ENCODE peak calls at places on chromosomes 12 and 14, in nine cellular contexts. N is Peyer's patch, T is A549, Y is gastrocnemius medialis, X is heart left ventricle, K is K562, D is adrenal gland, Q is thyroid gland, E is IMR-90. O is an unnamed sample.

GRCh38 chr12:107477018-107477417 is 208.6 kb upstream of the PWP1 start:
- DNase-seq in N (no peak), T (no peak), Y (no peak), X (no peak), K (no peak), D (no peak), Q (no peak), E (no peak), O (no peak)

GRCh38 chr14:105852378-105853088 is 326.1 kb downstream of the TMEM121 start:
- DNase-seq in N (peak), T (no peak), Y (no peak), X (peak), K (no peak), D (no peak), Q (no peak), E (no peak), O (no peak)

GRCh38 chr12:101181776-101182175 is 28.3 kb downstream of the SLC5A8 start:
- DNase-seq in N (no peak), T (no peak), Y (no peak), X (no peak), K (no peak), D (no peak), Q (no peak), E (no peak), O (no peak)

GRCh38 chr12:85448548-85449139 is 168.6 kb downstream of the ALX1 start:
- DNase-seq in N (no peak), T (no peak), Y (no peak), X (no peak), K (no peak), D (no peak), Q (no peak), E (peak), O (no peak)

GRCh38 chr14:90521121-90521929 is 124.5 kb downstream of the CALM1 start:
- DNase-seq in N (peak), T (no peak), Y (no peak), X (no peak), K (no peak), D (peak), Q (peak), E (no peak), O (no peak)

GRCh38 chr14:90288646-90289355 is 32.4 kb downstream of the PSMC1 start:
- DNase-seq in N (no peak), T (no peak), Y (no peak), X (no peak), K (no peak), D (no peak), Q (no peak), E (peak), O (peak)

GRCh38 chr14:94654071-94654974 is 42.1 kb downstream of the SERPINA3 start:
- DNase-seq in N (no peak), T (no peak), Y (no peak), X (no peak), K (no peak), D (peak), Q (no peak), E (peak), O (no peak)

GRCh38 chr12:13000616-13000934 is 510 bp upstream of the HEBP1 start:
- DNase-seq in N (no peak), T (peak), Y (no peak), X (no peak), K (no peak), D (no peak), Q (peak), E (no peak), O (no peak)

GRCh38 chr12:89162704-89163261 is 189.5 kb downstream of the DUSP6 start:
- DNase-seq in N (no peak), T (peak), Y (peak), X (peak), K (no peak), D (peak), Q (peak), E (peak), O (peak)

GRCh38 chr14:25009891-25010290 is 40.1 kb downstream of the STXBP6 start:
- DNase-seq in N (no peak), T (no peak), Y (no peak), X (no peak), K (no peak), D (no peak), Q (no peak), E (peak), O (no peak)

GRCh38 chr14:30906752-30907658 is 32.6 kb downstream of the COCH start:
- DNase-seq in N (no peak), T (no peak), Y (no peak), X (no peak), K (no peak), D (no peak), Q (no peak), E (peak), O (no peak)

GRCh38 chr12:59401862-59402261 is 194.0 kb upstream of the SLC16A7 start:
- DNase-seq in N (no peak), T (no peak), Y (no peak), X (no peak), K (no peak), D (no peak), Q (no peak), E (no peak), O (no peak)

GRCh38 chr12:59600174-59600573 is 4.3 kb downstream of the SLC16A7 start:
- DNase-seq in N (no peak), T (no peak), Y (no peak), X (no peak), K (no peak), D (no peak), Q (no peak), E (peak), O (no peak)

GRCh38 chr14:29518335-29518734 is 409.3 kb downstream of the PRKD1 start:
- DNase-seq in N (no peak), T (no peak), Y (no peak), X (no peak), K (no peak), D (no peak), Q (no peak), E (peak), O (no peak)

GRCh38 chr14:34711808-34712712 is 2.3 kb downstream of the CFL2 start:
- DNase-seq in N (no peak), T (no peak), Y (no peak), X (no peak), K (no peak), D (no peak), Q (no peak), E (no peak), O (no peak)

GRCh38 chr14:34714320-34715107 is at the start of gene CFL2:
- DNase-seq in N (peak), T (peak), Y (peak), X (peak), K (peak), D (peak), Q (peak), E (peak), O (peak)

GRCh38 chr14:34713122-34713680 is 1.2 kb downstream of the CFL2 start:
- DNase-seq in N (no peak), T (no peak), Y (no peak), X (no peak), K (peak), D (no peak), Q (no peak), E (no peak), O (no peak)

GRCh38 chr14:34715108-34715863 is 893 bp upstream of the CFL2 start:
- DNase-seq in N (no peak), T (no peak), Y (no peak), X (no peak), K (no peak), D (no peak), Q (no peak), E (no peak), O (no peak)

DNA sequence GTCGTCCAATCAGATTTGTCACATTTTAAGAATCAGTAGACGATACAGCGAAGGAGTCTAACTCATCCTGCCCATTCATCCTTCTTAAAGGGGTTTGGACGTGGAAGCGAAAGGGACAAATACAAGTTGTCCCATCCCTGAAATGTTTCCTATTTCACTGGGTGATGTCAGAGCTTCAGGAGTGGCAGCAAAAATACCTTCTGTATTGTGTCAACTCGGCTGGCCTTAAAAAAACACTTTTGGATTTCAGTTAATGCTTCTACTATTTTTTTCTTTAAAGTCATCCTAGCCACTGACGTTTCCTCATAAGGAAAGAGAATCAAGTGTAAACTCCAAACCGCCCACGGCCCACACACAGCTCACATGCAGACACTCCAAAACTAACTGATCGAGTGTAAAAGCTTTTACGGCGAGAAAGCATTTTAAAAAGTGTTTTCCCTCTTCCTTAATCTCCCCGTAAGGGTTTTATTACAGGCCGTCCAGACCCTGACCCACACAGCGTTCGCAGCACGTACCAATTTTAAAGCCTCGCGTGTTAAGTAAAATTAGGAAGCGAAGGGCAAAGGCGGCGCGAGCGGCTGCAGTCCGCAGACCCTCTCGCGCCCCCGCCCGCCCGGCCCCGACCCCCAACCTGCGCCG is 593 bp downstream of the CFL2 start:
- DNase-seq in N (no peak), T (no peak), Y (peak), X (no peak), K (peak), D (peak), Q (peak), E (peak), O (no peak)
- TF ChIP-seq POLR2A in N (no peak), T (no peak), Y (peak), X (peak), K (no peak), D (no peak), Q (no peak), E (peak), O (no peak)

DNA sequence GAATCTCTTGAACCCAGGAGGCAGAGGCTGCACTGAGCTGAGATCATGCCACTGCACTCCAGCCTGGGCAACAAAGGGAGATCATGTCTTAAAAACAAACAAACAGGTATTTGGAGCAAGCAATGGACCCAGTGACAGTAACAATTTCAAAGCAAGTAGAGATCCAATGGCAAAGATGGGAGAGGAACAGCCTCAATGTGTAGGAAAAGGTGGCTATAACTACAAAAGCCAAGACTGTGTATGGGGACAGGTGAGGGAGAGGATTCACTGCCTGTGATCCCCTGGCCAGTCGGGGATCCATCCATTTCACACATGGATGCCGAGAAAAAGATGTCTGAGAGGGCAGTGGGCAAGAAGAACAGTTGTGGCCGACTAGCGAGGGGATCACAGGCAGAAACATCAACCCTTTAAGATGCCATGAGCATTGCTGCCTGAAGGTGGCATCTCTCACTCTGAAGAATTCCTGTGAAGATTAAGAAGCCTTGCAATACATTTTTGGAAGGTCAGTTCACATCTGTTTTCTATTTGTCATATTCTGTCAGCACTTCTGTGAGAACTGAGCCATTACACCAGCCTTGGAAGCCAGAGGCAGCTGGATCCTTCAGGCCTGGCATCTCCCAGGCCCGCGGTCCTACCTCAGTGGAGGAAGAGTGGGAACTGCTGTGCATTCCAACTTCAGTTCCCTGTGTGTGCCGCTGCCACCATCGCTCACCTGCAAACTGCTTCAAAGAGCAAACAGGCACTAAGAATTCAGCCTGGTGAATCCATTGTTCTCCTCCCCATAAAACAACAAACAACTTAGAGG is 54.5 kb upstream of the FRS2 start:
- DNase-seq in N (no peak), T (peak), Y (peak), X (peak), K (peak), D (peak), Q (peak), E (peak), O (peak)
- H3K4me3 ChIP-seq in N (no peak), T (no peak), Y (no peak), X (no peak), K (no peak), D (no peak), Q (no peak), E (no peak), O (no peak)

GRCh38 chr12:23949212-23950010 is at the start of gene SOX5:
- DNase-seq in N (no peak), T (no peak), Y (no peak), X (peak), K (peak), D (peak), Q (peak), E (peak), O (no peak)
- TF ChIP-seq CTCF in N (peak), T (no peak), Y (no peak), X (no peak), K (no peak), D (no peak), Q (peak), E (no peak), O (no peak)

GRCh38 chr12:104478396-104479140 is 21.8 kb downstream of the CHST11 start:
- DNase-seq in N (no peak), T (no peak), Y (no peak), X (no peak), K (no peak), D (no peak), Q (no peak), E (no peak), O (no peak)
- TF ChIP-seq POLR2A in N (peak), T (no peak), Y (no peak), X (no peak), K (no peak), D (no peak), Q (no peak), E (no peak), O (no peak)

GRCh38 chr12:131164096-131164872 is 210.6 kb downstream of the ADGRD1 start:
- DNase-seq in N (no peak), T (no peak), Y (no peak), X (no peak), K (peak), D (no peak), Q (no peak), E (no peak), O (no peak)
- H3K4me3 ChIP-seq in N (no peak), T (no peak), Y (no peak), X (no peak), K (no peak), D (no peak), Q (no peak), E (no peak), O (no peak)

DNA sequence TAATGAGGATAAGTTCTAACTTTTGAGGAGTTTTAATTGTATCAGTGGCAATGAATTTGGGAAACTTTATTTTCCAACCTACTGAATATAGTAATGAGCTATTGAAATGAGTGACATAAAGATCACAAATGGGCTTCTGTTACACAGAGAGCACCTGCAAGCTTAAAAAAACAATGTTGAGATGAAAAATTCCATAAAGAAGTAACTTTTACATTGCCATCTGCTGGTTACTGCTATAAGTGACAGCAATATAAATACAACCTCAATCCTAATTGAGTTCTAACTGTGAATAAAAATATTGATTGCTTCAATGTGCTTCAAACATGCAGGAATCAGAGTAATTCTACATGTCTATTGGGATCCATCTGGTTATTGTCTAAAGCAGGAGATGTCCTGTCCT is 14.2 kb downstream of the WIF1 start:
- DNase-seq in N (no peak), T (peak), Y (no peak), X (no peak), K (no peak), D (no peak), Q (no peak), E (peak), O (no peak)
- TF ChIP-seq CTCF in N (peak), T (peak), Y (no peak), X (peak), K (no peak), D (peak), Q (no peak), E (peak), O (no peak)

DNA sequence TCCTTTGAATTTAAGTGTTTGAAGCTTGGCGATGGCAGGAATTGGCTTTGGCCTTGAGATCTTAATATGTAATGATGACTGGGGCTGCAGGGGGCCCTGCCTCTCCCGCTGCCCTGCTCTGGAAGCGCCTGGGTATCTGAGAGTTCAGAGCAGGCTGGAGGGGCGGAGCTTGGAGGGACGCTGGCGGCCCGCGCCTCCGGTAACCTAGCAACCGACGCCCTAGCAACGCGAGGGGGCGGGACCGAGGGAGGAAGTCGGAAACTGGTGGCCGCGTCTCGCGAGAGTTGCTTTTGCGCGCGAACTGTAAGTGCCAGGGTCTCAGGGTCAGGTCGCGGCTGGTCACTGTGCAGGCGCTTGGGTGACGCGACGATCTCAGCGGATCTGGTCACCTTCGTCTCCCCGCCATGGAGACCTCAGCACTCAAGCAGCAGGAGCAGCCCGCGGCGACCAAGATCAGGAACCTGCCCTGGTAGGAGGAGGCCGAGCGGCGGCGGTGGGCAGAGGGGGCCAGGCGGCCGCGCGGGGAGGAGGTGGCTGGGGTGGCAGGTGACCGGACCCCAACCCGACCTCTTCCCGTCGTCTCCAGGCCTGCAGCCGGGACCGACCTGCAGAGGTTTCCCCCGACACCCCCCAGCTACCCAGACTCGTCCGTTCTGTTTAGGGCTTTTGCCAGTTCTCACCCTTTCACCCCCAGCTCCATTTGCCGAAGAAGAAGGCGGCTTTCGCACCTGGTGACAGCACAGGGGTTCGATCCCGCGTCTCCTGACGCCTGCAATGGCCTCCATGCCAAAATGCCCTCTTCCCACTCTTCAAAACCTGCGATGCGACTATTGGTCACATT is at the start of gene RFC5:
- DNase-seq in N (peak), T (peak), Y (peak), X (peak), K (peak), D (peak), Q (peak), E (peak), O (peak)
- TF ChIP-seq POLR2A in N (no peak), T (peak), Y (no peak), X (peak), K (peak), D (no peak), Q (no peak), E (no peak), O (no peak)

DNA sequence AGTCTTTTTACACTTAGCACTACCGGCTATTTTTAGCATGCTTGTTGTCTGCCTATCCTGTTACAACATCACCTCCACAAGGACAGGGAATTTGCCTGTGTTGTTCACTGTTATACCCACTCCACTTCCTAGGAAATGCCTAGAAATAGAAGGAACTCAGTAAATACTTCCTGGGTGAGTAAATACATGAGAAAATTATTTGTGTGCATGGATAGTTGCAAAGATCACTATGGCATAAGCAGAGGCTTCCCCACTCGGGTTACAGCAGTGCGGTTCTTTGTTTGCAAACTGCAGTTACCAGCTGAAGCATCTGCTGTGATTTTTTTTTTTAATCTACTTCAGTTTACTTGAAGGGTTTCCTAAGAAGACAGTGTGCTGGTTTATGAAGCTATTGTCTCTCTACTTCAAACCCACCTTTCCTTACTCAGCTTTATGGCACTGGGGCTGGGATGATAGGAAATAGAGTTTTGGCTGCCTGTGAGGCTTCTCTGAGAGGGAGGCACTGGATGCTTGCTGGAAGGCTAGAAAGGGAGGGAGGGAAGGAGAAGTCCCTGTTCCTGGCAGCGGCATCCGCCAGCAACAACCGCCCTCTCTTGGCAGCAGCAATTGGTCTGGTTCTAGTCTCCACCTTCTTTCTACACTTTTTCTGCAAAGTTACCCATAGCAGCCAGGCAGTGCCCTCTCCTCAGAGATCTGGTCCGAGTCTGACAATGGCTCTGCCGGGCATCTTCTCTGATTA is 29.1 kb downstream of the PDE6H start:
- DNase-seq in N (no peak), T (no peak), Y (peak), X (peak), K (no peak), D (no peak), Q (peak), E (peak), O (peak)
- H3K4me3 ChIP-seq in N (no peak), T (no peak), Y (peak), X (no peak), K (no peak), D (no peak), Q (no peak), E (no peak), O (no peak)

DNA sequence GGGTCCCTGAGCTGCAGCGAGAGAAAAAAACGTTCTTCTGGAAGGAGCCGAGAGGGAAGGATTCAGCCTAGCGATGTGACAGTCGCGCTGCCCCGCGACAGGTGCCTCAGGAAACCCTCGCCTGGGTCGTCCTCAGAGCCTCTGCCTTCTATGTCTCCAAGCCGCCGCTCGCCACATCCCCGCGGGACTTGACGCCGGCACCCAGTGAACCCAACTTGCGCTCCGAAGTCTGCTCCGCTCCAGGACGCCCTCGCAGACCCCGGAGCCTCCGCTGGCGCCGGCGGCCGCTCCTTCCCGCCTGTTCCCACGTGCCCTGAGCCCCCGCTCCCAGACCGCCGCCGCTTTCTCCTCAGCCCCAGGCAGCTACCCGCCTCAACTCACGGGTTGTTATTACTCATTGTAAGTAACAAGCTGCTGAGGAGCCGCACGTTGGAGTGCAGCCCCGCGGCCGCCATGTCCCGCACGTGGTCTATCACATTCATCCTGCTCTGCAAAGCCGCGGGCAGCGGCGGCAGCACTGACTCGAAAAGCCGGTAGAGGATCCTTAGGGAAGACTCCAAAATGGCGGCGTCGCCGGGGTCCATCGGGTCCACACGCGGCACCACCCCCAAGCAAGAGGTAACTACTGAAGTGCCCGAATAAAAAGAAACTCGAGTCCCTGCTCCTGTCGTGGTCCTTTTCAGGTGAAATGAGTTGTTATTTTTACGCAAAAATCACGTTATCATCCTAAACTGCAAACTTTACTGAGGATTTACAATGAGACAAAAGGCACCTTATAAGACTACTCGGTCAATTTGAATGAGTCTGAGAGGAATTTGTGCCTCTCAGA is at the start of gene ANAPC7:
- DNase-seq in N (peak), T (peak), Y (peak), X (peak), K (peak), D (peak), Q (peak), E (peak), O (peak)
- TF ChIP-seq CTCF in N (peak), T (no peak), Y (no peak), X (no peak), K (peak), D (peak), Q (no peak), E (peak), O (no peak)